ENCODE peak calls at places on chromosomes 2 and 18, in seven cellular contexts. K is AG04450, D is right lobe of liver, T is AG09309, N is uterus, O is fibroblast of mammary gland, V is left lung. C is an unnamed sample.

GRCh38 chr2:99775585-99775984 is 285.8 kb upstream of the REV1 start:
- DNase-seq in K (peak), D (no peak), N (no peak), T (no peak), V (no peak), O (peak), C (peak)

GRCh38 chr2:207107551-207107950 is 58.2 kb downstream of the KLF7 start:
- DNase-seq in K (no peak), V (peak), D (peak), N (no peak), O (no peak), T (no peak), C (no peak)

GRCh38 chr2:37154790-37155189 is 2.0 kb downstream of the EIF2AK2 start:
- DNase-seq in N (no peak), V (no peak), D (no peak), O (no peak), K (no peak), T (no peak), C (no peak)

GRCh38 chr2:105933906-105934305 is 189.2 kb downstream of the NCK2 start:
- DNase-seq in D (no peak), N (no peak), T (no peak), V (no peak), O (no peak), K (no peak), C (no peak)

GRCh38 chr2:156157670-156158069 is 174.9 kb downstream of the NR4A2 start:
- DNase-seq in K (no peak), D (no peak), O (no peak), T (no peak), N (no peak), V (no peak), C (no peak)

GRCh38 chr2:162256621-162257020 is 13.4 kb upstream of the FAP start:
- DNase-seq in T (no peak), N (no peak), K (no peak), D (no peak), O (peak), V (no peak), C (no peak)

GRCh38 chr2:132593171-132593570 is 76.8 kb downstream of the LYPD1 start:
- DNase-seq in N (no peak), D (no peak), K (no peak), V (no peak), O (no peak), T (no peak), C (peak)

GRCh38 chr2:47298739-47299138 is 104.2 kb upstream of the MSH2 start:
- DNase-seq in O (no peak), V (no peak), K (no peak), N (no peak), D (no peak), T (no peak), C (no peak)

GRCh38 chr18:9380571-9381390 is 46.2 kb downstream of the TWSG1 start:
- DNase-seq in O (peak), T (peak), N (no peak), V (no peak), D (no peak), K (peak), C (no peak)

GRCh38 chr2:173711816-173712215 is 253.4 kb downstream of the SP3 start:
- DNase-seq in T (no peak), N (no peak), O (no peak), V (no peak), D (no peak), K (no peak), C (no peak)

GRCh38 chr2:9975805-9976447 is 24.4 kb downstream of the GRHL1 start:
- DNase-seq in O (peak), N (peak), D (no peak), K (peak), V (no peak), T (peak), C (peak)

GRCh38 chr2:136131961-136132839 is 14.3 kb upstream of the CXCR4 start:
- DNase-seq in D (no peak), N (no peak), T (no peak), K (no peak), V (no peak), O (no peak), C (no peak)

GRCh38 chr2:221673248-221673647 is 101.1 kb upstream of the EPHA4 start:
- DNase-seq in K (no peak), D (no peak), V (no peak), N (no peak), O (peak), T (no peak), C (no peak)

GRCh38 chr2:17916584-17916983 is 38.1 kb downstream of the KCNS3 start:
- DNase-seq in D (no peak), O (no peak), N (no peak), T (no peak), V (no peak), K (no peak), C (no peak)

GRCh38 chr2:50808694-50809093 is 223.2 kb downstream of the NRXN1 start:
- DNase-seq in K (no peak), D (no peak), V (no peak), T (no peak), O (no peak), N (no peak), C (no peak)

GRCh38 chr2:28570431-28570830 is 74.6 kb downstream of the PLB1 start:
- DNase-seq in V (no peak), D (no peak), K (no peak), O (no peak), T (no peak), N (no peak), C (no peak)

GRCh38 chr2:191501390-191502168 is 176.4 kb upstream of the NABP1 start:
- DNase-seq in V (no peak), T (no peak), D (no peak), K (no peak), O (peak), N (no peak), C (no peak)

GRCh38 chr2:112579280-112579679 is 5.1 kb upstream of the CHCHD5 start:
- DNase-seq in V (no peak), O (peak), T (peak), N (no peak), D (no peak), K (peak), C (peak)

GRCh38 chr2:219983836-219984235 is 356.4 kb downstream of the SLC4A3 start:
- DNase-seq in K (no peak), N (no peak), V (no peak), D (no peak), O (no peak), T (no peak), C (no peak)

GRCh38 chr2:111226797-111227700 is 106.3 kb downstream of the BCL2L11 start:
- DNase-seq in N (no peak), D (no peak), K (no peak), V (no peak), O (peak), T (peak), C (no peak)

GRCh38 chr2:225137971-225138370 is 95.7 kb upstream of the DOCK10 start:
- DNase-seq in N (no peak), T (no peak), O (peak), D (no peak), K (no peak), V (no peak), C (no peak)

GRCh38 chr2:11753452-11753885 is 7.0 kb downstream of the LPIN1 start:
- DNase-seq in D (peak), K (no peak), V (peak), N (no peak), O (no peak), T (no peak), C (no peak)

GRCh38 chr2:70248810-70249438 is 496 bp upstream of the TIA1 start:
- DNase-seq in O (no peak), K (no peak), N (peak), D (no peak), V (no peak), T (no peak), C (no peak)

GRCh38 chr2:238557855-238558435 is 131.2 kb downstream of the ASB1 start:
- DNase-seq in O (no peak), N (no peak), T (no peak), K (no peak), D (no peak), V (no peak), C (no peak)

GRCh38 chr18:70221911-70222278 is 16.4 kb upstream of the RTTN start:
- DNase-seq in O (no peak), K (no peak), V (no peak), T (no peak), N (no peak), D (no peak), C (no peak)

GRCh38 chr2:23495661-23496114 is 110.7 kb downstream of the KLHL29 start:
- DNase-seq in N (no peak), V (no peak), T (no peak), D (peak), O (no peak), K (no peak), C (no peak)

GRCh38 chr2:158048327-158048726 is 53.3 kb upstream of the UPP2 start:
- DNase-seq in V (no peak), N (no peak), O (no peak), K (no peak), T (no peak), D (no peak), C (no peak)

GRCh38 chr2:231928481-231928880 is 2.3 kb upstream of the NPPC start:
- DNase-seq in O (no peak), T (no peak), K (no peak), N (no peak), V (no peak), D (no peak), C (no peak)

GRCh38 chr2:9937258-9937657 is 14.2 kb upstream of the GRHL1 start:
- DNase-seq in K (no peak), D (no peak), N (no peak), T (no peak), O (no peak), V (no peak), C (no peak)

GRCh38 chr2:239824051-239824694 is 201.0 kb downstream of the NDUFA10 start:
- DNase-seq in N (peak), D (no peak), V (peak), O (peak), T (no peak), K (no peak), C (no peak)

GRCh38 chr2:236014408-236015131 is 153.6 kb downstream of the GBX2 start:
- DNase-seq in K (no peak), O (no peak), N (no peak), V (no peak), T (no peak), D (no peak), C (no peak)

GRCh38 chr2:40353236-40353635 is 98.7 kb downstream of the SLC8A1 start:
- DNase-seq in T (no peak), O (peak), D (no peak), N (peak), V (no peak), K (no peak), C (no peak)

GRCh38 chr2:113851640-113852039 is 38.2 kb upstream of the ACTR3 start:
- DNase-seq in O (no peak), T (no peak), D (no peak), K (no peak), N (no peak), V (no peak), C (no peak)

GRCh38 chr2:207108440-207108839 is 57.3 kb downstream of the KLF7 start:
- DNase-seq in T (no peak), N (no peak), O (no peak), V (no peak), D (no peak), K (no peak), C (no peak)

GRCh38 chr2:86633094-86633740 is 9.6 kb upstream of the RNF103 start:
- DNase-seq in T (no peak), O (no peak), N (no peak), V (no peak), D (no peak), K (no peak), C (no peak)

GRCh38 chr2:58194451-58194850 is 46.7 kb downstream of the FANCL start:
- DNase-seq in O (no peak), T (no peak), K (no peak), N (no peak), D (no peak), V (no peak), C (no peak)

DNA sequence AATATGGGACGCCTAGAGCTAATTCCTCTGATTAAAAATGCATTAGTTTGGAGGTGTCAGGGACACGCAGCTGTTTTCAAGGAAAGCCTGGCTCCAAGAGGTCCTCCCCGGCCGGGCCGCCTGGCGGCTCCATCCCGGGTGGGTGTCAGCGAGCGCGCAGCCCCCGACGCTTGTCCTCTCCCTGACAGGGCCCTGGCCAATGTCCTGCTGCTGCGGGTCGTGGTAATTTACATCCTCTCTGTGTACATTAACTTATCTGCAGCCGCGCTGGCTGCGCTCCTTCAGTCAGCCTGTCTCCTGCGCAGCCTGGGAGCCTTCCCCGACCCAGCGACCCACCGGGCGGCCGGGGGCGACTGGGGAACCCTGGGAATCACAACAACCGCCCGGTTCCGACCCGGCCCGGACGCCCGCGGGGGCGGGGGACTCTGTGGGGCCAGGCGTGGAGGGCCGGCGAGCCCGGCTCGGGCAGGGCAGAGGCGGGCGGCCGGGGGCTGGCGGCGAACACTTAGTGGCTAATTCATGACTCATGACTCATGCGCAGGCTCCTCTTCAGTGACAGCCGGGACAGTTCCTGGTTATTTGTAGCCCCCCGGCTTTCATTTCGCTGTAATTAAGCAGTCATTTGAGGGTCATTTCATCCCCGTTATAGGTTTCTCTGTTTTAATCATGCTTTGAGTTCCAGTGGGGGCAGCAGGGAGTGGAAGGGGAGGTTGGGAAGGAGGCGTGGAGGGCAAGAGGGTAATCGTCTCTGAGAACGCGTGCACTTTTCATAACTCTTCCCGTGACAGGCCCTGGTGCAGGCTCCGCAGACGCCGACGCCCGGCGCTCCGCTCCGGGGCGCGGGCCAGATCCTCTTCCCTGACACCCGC is 141.9 kb upstream of the CTAGE1 start:
- DNase-seq in N (peak), V (peak), D (peak), T (no peak), K (no peak), O (peak), C (no peak)
- TF ChIP-seq CTCF in N (no peak), V (no peak), D (no peak), T (peak), K (peak), O (peak), C (peak)

GRCh38 chr2:88614497-88615157 is 12.6 kb downstream of the EIF2AK3 start:
- DNase-seq in N (no peak), V (no peak), D (no peak), T (no peak), K (no peak), O (no peak), C (no peak)

GRCh38 chr2:88613921-88614320 is 13.3 kb downstream of the EIF2AK3 start:
- DNase-seq in K (no peak), O (no peak), D (no peak), N (no peak), V (no peak), T (no peak), C (no peak)

GRCh38 chr2:88620015-88620414 is 7.2 kb downstream of the EIF2AK3 start:
- DNase-seq in O (no peak), T (no peak), V (no peak), D (no peak), K (no peak), N (no peak), C (no peak)

GRCh38 chr2:88621432-88621831 is 5.8 kb downstream of the EIF2AK3 start:
- DNase-seq in N (no peak), D (no peak), O (no peak), T (no peak), K (no peak), V (no peak), C (no peak)

DNA sequence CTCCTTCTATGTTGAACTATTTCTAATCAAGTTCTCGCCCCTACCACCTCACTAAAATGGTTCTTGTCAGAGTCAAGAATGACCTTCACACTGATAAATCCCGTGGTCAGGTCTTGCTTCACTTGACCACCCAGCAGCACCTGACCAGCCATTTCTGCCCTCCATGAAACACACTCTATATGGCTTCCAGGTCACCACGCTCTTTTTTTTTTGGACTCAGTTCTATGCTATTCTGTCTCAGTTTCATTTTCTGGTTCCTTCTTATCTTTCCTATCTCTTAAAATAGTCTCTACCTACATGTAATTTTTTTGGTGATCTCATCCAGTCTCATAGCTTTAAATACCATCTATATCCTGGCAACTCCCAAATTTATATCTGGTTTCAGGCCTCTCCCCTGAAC is 11.4 kb downstream of the EIF2AK3 start:
- DNase-seq in V (no peak), K (no peak), O (no peak), T (no peak), N (no peak), D (no peak), C (no peak)
- H3K4me3 ChIP-seq in V (no peak), K (no peak), O (no peak), T (no peak), N (no peak), D (no peak), C (no peak)

DNA sequence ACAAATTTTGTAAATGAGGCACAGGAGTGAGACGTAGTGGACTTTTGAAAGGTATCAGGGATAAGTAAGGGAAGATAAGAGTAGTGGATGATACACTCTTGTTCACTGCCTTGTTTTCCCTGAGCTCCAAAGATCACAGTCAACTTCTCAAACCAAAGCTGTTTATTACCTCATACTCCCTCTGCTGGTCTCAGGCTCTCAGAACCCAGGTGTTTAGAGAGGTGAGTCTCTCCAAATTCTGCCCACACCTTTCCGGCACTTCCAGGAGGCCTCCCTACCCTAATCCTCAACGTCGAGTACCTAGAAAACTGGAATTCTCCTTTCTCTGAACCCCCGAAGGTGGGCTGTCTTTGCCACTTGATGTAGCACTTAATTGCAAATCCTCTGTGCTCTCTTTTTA is 621.1 kb downstream of the BCL11A start:
- DNase-seq in T (no peak), K (no peak), N (no peak), D (no peak), O (no peak), V (no peak), C (no peak)
- TF ChIP-seq CTCF in T (no peak), K (no peak), N (no peak), D (no peak), O (no peak), V (no peak), C (peak)

DNA sequence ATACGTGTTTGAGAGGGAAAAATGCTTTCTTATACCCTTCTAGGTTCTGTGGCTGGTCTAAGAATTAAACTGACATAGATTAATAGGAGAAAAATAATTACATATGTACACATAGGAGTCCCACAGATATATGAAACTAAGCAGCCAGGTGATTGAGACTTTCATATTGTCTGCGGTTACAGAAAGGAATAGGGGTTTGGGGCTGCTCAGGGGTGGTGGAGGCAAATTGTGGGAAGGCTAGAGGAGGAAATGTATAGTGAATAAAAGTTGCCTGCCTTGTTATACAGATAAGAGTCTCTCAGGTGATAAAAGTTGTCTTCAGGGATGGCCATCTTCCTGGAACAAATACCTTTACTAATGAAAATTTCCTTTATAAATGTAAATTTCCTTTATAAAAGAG is 28.6 kb downstream of the MDH1 start:
- DNase-seq in T (no peak), V (no peak), D (no peak), K (no peak), O (no peak), N (no peak), C (no peak)
- H3K4me3 ChIP-seq in T (no peak), V (no peak), D (no peak), K (no peak), O (no peak), N (no peak), C (no peak)

GRCh38 chr2:107645586-107645985 is 181.1 kb upstream of the RGPD4 start:
- DNase-seq in V (no peak), T (no peak), N (no peak), D (no peak), O (no peak), K (no peak), C (no peak)

DNA sequence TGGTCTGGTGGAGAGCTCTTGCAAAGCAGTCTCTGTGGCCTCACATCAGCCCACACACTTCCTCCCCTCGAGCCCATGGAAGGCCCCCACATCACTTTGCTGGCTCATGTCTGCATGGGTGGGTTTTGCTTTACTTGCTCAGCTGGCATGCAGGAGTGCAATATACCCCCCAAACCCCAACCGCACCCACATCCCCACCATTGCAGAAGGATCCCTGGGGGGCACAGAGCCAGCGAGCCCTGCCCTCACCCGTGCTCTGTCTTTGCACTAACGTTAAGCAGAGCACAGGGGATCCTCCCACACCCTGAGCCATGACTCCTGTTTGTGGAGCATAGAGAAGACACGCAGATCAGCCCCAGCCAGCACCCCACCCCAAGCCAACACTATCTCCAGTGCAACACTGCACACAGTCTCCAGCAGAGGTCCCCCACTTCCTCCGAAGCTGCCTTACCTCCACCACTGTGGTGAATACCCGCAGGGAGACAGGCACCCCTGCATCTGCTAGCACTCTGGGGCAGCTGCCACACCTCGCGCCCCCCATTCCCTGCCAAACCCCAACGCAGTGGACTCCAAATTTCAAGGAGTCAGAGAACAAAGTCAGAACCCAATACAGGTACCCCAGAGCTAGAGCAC is 177.8 kb upstream of the RGPD4 start:
- DNase-seq in N (no peak), O (no peak), T (no peak), D (no peak), V (peak), K (no peak), C (no peak)
- TF ChIP-seq CTCF in N (no peak), O (no peak), T (no peak), D (no peak), V (no peak), K (no peak), C (peak)

GRCh38 chr2:73268831-73269685 is 15.2 kb downstream of the FBXO41 start:
- DNase-seq in N (no peak), K (no peak), V (peak), O (no peak), D (peak), T (no peak), C (no peak)
- H3K4me3 ChIP-seq in N (no peak), K (no peak), V (no peak), O (no peak), D (peak), T (no peak), C (peak)

C was measured in epithelial cell of proximal tubule.